ENCODE peak calls at places on chromosome 1, in nine cellular contexts. H is HFFc6, R is left ventricle myocardium superior, Q is Daoy, T is retinal pigment epithelial cell, S is adrenal gland, B is Kasumi-1, P is heart right ventricle, I is HS-5. N is an unnamed sample.

GRCh38 chr1:201877877-201878339 is 10.8 kb upstream of the SHISA4 start:
- DNase-seq in H (peak), R (peak), Q (peak), T (no peak), S (peak), B (peak), P (no peak), I (no peak), N (peak)

GRCh38 chr1:173554541-173555250 is 48.2 kb downstream of the SLC9C2 start:
- DNase-seq in H (no peak), R (no peak), Q (no peak), T (no peak), S (no peak), B (no peak), P (no peak), I (peak), N (no peak)

GRCh38 chr1:21289700-21290545 is at the start of gene ECE1:
- DNase-seq in H (no peak), R (peak), Q (peak), T (no peak), S (peak), B (no peak), P (peak), I (no peak), N (no peak)

GRCh38 chr1:224251741-224252146 is 68.7 kb downstream of the DEGS1 start:
- DNase-seq in H (no peak), R (no peak), Q (no peak), T (no peak), S (no peak), B (no peak), P (no peak), I (no peak), N (no peak)

GRCh38 chr1:155130272-155131006 is 2.8 kb downstream of the EFNA1 start:
- DNase-seq in H (no peak), R (no peak), Q (no peak), T (no peak), S (no peak), B (no peak), P (no peak), I (no peak), N (no peak)

GRCh38 chr1:91687452-91687851 is 186.8 kb downstream of the CDC7 start:
- DNase-seq in H (no peak), R (no peak), Q (no peak), T (peak), S (no peak), B (no peak), P (no peak), I (no peak), N (no peak)

GRCh38 chr1:174626031-174627020 is 178.6 kb downstream of the GPR52 start:
- DNase-seq in H (peak), R (no peak), Q (peak), T (no peak), S (no peak), B (no peak), P (no peak), I (peak), N (no peak)

GRCh38 chr1:212977781-212978645 is 27.7 kb downstream of the VASH2 start:
- DNase-seq in H (no peak), R (no peak), Q (peak), T (no peak), S (no peak), B (no peak), P (no peak), I (no peak), N (no peak)

GRCh38 chr1:15833842-15834405 is 13.6 kb upstream of the SPEN start:
- DNase-seq in H (no peak), R (no peak), Q (no peak), T (no peak), S (no peak), B (no peak), P (no peak), I (no peak), N (no peak)

GRCh38 chr1:9822897-9823692 is 670 bp downstream of the CLSTN1 start:
- DNase-seq in H (no peak), R (peak), Q (peak), T (no peak), S (peak), B (peak), P (peak), I (no peak), N (no peak)

GRCh38 chr1:159055181-159055621 is 21.4 kb downstream of the AIM2 start:
- DNase-seq in H (no peak), R (no peak), Q (no peak), T (no peak), S (no peak), B (peak), P (no peak), I (no peak), N (no peak)

GRCh38 chr1:245306020-245306419 is 151.2 kb downstream of the KIF26B start:
- DNase-seq in H (no peak), R (no peak), Q (no peak), T (no peak), S (no peak), B (no peak), P (no peak), I (no peak), N (no peak)

GRCh38 chr1:94947453-94947852 is 20.5 kb upstream of the CNN3 start:
- DNase-seq in H (peak), R (no peak), Q (peak), T (no peak), S (no peak), B (no peak), P (no peak), I (no peak), N (no peak)

GRCh38 chr1:201229095-201229494 is 38.5 kb downstream of the IGFN1 start:
- DNase-seq in H (no peak), R (no peak), Q (no peak), T (no peak), S (no peak), B (no peak), P (no peak), I (no peak), N (no peak)

GRCh38 chr1:220092694-220093093 is 1.2 kb upstream of the IARS2 start:
- DNase-seq in H (no peak), R (no peak), Q (no peak), T (no peak), S (no peak), B (no peak), P (no peak), I (no peak), N (no peak)

GRCh38 chr1:51444096-51444495 is 75.0 kb downstream of the EPS15 start:
- DNase-seq in H (peak), R (no peak), Q (no peak), T (no peak), S (no peak), B (no peak), P (no peak), I (no peak), N (no peak)

GRCh38 chr1:156931553-156931952 is 11.1 kb downstream of the LRRC71 start:
- DNase-seq in H (no peak), R (no peak), Q (peak), T (no peak), S (no peak), B (no peak), P (no peak), I (no peak), N (no peak)

GRCh38 chr1:24898909-24899439 is 31.1 kb downstream of the RUNX3 start:
- DNase-seq in H (no peak), R (no peak), Q (no peak), T (no peak), S (no peak), B (no peak), P (no peak), I (no peak), N (no peak)